ENCODE peak calls at places on chromosome 9, in four cellular contexts. O, L, H and Z are unnamed samples.
A peak's percentile ranks its signal among the peaks of the same experiment; 100 is the strongest.

GRCh38 chr9:135165756-135166519 is 78.5 kb downstream of the OLFM1 start:
- DNase-seq in O (no peak), L (no peak), H (no peak), Z (no peak)

GRCh38 chr9:2495221-2496005 is 126.2 kb upstream of the VLDLR start:
- DNase-seq in O (no peak), L (no peak), H (no peak), Z (no peak)

GRCh38 chr9:135108801-135109500 is 21.5 kb downstream of the OLFM1 start:
- DNase-seq in O (no peak), L (no peak), H (no peak), Z (no peak)

GRCh38 chr9:91946196-91946595 is 3.8 kb downstream of the ROR2 start:
- DNase-seq in O (no peak), L (no peak), H (no peak), Z (no peak)

GRCh38 chr9:16572005-16572727 is 298.3 kb downstream of the BNC2 start:
- DNase-seq in O (no peak), L (no peak), H (no peak), Z (no peak)

GRCh38 chr9:33289501-33289900 is 815 bp upstream of the NFX1 start:
- DNase-seq in O (no peak), L (no peak), H (no peak), Z (peak; percentile 26)

GRCh38 chr9:134563397-134563796 is 78.2 kb upstream of the COL5A1 start:
- DNase-seq in O (no peak), L (no peak), H (no peak), Z (no peak)

GRCh38 chr9:86287013-86287412 is 4.7 kb upstream of the ISCA1 start:
- DNase-seq in O (no peak), L (no peak), H (no peak), Z (no peak)

GRCh38 chr9:111375817-111376564 is 46.0 kb upstream of the OR2K2 start:
- DNase-seq in O (no peak), L (no peak), H (no peak), Z (no peak)

GRCh38 chr9:121717141-121717749 is 65.8 kb downstream of the DAB2IP start:
- DNase-seq in O (no peak), L (no peak), H (no peak), Z (no peak)

GRCh38 chr9:124810513-124811355 is 33.8 kb downstream of the OLFML2A start:
- DNase-seq in O (peak; percentile 90), L (peak; percentile 49), H (no peak), Z (peak; percentile 73)

GRCh38 chr9:74724317-74724716 is 163.4 kb downstream of the TRPM6 start:
- DNase-seq in O (no peak), L (no peak), H (no peak), Z (no peak)

GRCh38 chr9:3244963-3245653 is 280.7 kb downstream of the RFX3 start:
- DNase-seq in O (no peak), L (no peak), H (peak; percentile 24), Z (no peak)

GRCh38 chr9:91395553-91396470 is 27.8 kb downstream of the NFIL3 start:
- DNase-seq in O (peak; percentile 68), L (peak; percentile 54), H (peak; percentile 42), Z (no peak)

GRCh38 chr9:120617637-120617979 is 37.6 kb upstream of the CDK5RAP2 start:
- DNase-seq in O (peak; percentile 18), L (no peak), H (no peak), Z (no peak)

GRCh38 chr9:121886759-121887485 is 206.2 kb downstream of the TTLL11 start:
- DNase-seq in O (no peak), L (no peak), H (no peak), Z (no peak)

GRCh38 chr9:120655005-120655622 is 59.2 kb downstream of the MEGF9 start:
- DNase-seq in O (peak; percentile 15), L (peak; percentile 17), H (no peak), Z (no peak)

GRCh38 chr9:130432796-130433167 is 12.0 kb upstream of the ASS1 start:
- DNase-seq in O (no peak), L (no peak), H (no peak), Z (no peak)

GRCh38 chr9:555493-555892 is 286.0 kb upstream of the DMRT1 start:
- DNase-seq in O (no peak), L (no peak), H (no peak), Z (no peak)

GRCh38 chr9:92425578-92425977 is 1.3 kb upstream of the OMD start:
- DNase-seq in O (no peak), L (no peak), H (no peak), Z (no peak)

GRCh38 chr9:79969383-79969782 is 397.6 kb downstream of the TLE4 start:
- DNase-seq in O (no peak), L (no peak), H (no peak), Z (no peak)

GRCh38 chr9:134066923-134067851 is 639 bp downstream of the BRD3 start:
- DNase-seq in O (peak; percentile 63), L (no peak), H (no peak), Z (peak; percentile 27)

GRCh38 chr9:129335456-129336129 is 157.5 kb upstream of the IER5L start:
- DNase-seq in O (no peak), L (no peak), H (no peak), Z (no peak)

GRCh38 chr9:108053555-108054061 is 564.0 kb upstream of the KLF4 start:
- DNase-seq in O (no peak), L (no peak), H (no peak), Z (peak; percentile 94)

GRCh38 chr9:10571699-10572098 is 41.1 kb downstream of the PTPRD start:
- DNase-seq in O (no peak), L (no peak), H (no peak), Z (no peak)